ENCODE peak calls at places on chromosomes 4 and X, in ten cellular contexts. G is AG08396; O is GM23248; C is NCI-H510A treated with DMSO at 0.1 percent for 48 hours; S is MM.1S; D is T-helper 1 cell; T is C1 segment of cervical spinal cord; M is activated CD4-positive, alpha-beta T cell treated with anti-CD3 and anti-CD28 coated beads, Interleukin-2, amount 50 U/mL, for 1 hour; F is immature natural killer cell; E is GM18507. Y is an unnamed sample.

GRCh38 chr4:10089346-10089745 is 27.3 kb downstream of the WDR1 start:
- DNase-seq in C (no peak), F (no peak), E (no peak), S (no peak), T (no peak), M (no peak), G (no peak), O (peak), D (no peak), Y (no peak)

GRCh38 chr4:57854748-57855147 is 744.6 kb upstream of the IGFBP7 start:
- DNase-seq in D (no peak), C (no peak), M (no peak), O (no peak), G (no peak), T (no peak), S (peak), F (no peak), E (no peak), Y (no peak)

GRCh38 chr4:105196523-105197145 is 50.0 kb downstream of the TET2 start:
- DNase-seq in O (peak), G (no peak), C (no peak), T (no peak), F (no peak), E (no peak), D (no peak), S (no peak), M (no peak), Y (no peak)

GRCh38 chrX:15675490-15675921 is 10.9 kb upstream of the CLTRN start:
- DNase-seq in E (peak), S (peak), G (peak), F (no peak), D (peak), M (peak), T (peak), O (peak), C (peak), Y (peak)

GRCh38 chrX:68045008-68045577 is 388.2 kb downstream of the OPHN1 start:
- DNase-seq in O (peak), E (no peak), F (no peak), D (no peak), M (no peak), S (peak), G (no peak), T (no peak), C (peak), Y (no peak)

GRCh38 chr4:184349283-184350039 is 124.9 kb downstream of the IRF2 start:
- DNase-seq in F (no peak), T (no peak), M (no peak), O (no peak), S (peak), E (no peak), G (no peak), C (no peak), D (no peak), Y (no peak)

GRCh38 chr4:76883147-76883546 is 14.8 kb downstream of the SOWAHB start:
- DNase-seq in G (no peak), T (no peak), E (no peak), O (no peak), F (no peak), C (no peak), D (no peak), M (no peak), S (no peak), Y (no peak)

GRCh38 chr4:90753068-90753467 is 625.9 kb downstream of the CCSER1 start:
- DNase-seq in E (no peak), S (no peak), D (no peak), M (no peak), G (no peak), F (no peak), T (no peak), C (no peak), O (no peak), Y (no peak)

GRCh38 chr4:137927972-137928371 is 314.2 kb downstream of the SLC7A11 start:
- DNase-seq in G (no peak), S (no peak), M (no peak), E (no peak), O (no peak), T (no peak), D (no peak), F (no peak), C (no peak), Y (no peak)

GRCh38 chr4:116585240-116585639 is 500.1 kb downstream of the TRAM1L1 start:
- DNase-seq in G (no peak), F (no peak), E (no peak), D (no peak), S (no peak), T (no peak), M (no peak), O (no peak), C (peak), Y (no peak)

GRCh38 chrX:100720301-100720700 is 11.6 kb downstream of the SYTL4 start:
- DNase-seq in S (no peak), D (no peak), F (no peak), O (peak), T (no peak), E (no peak), G (no peak), C (no peak), M (no peak), Y (peak)

GRCh38 chrX:12955882-12956703 is 18.8 kb upstream of the TMSB4X start:
- DNase-seq in T (peak), M (peak), F (peak), S (peak), C (no peak), O (peak), G (peak), E (no peak), D (peak), Y (no peak)

GRCh38 chrX:30824275-30824674 is 64.8 kb downstream of the TAB3 start:
- DNase-seq in T (no peak), E (no peak), O (peak), G (peak), M (no peak), C (no peak), F (no peak), S (no peak), D (no peak), Y (no peak)

GRCh38 chr4:71941001-71941400 is 90.8 kb upstream of the NPFFR2 start:
- DNase-seq in O (peak), M (no peak), T (no peak), S (peak), G (peak), C (no peak), E (no peak), D (no peak), F (no peak), Y (no peak)

GRCh38 chr4:159003420-159004253 is 99.2 kb upstream of the RAPGEF2 start:
- DNase-seq in M (no peak), T (no peak), E (no peak), G (no peak), F (no peak), D (no peak), O (peak), S (no peak), C (peak), Y (no peak)

GRCh38 chrX:148500428-148501120 is at the start of gene AFF2:
- DNase-seq in F (peak), T (no peak), C (peak), O (peak), E (peak), M (peak), G (peak), D (no peak), S (peak), Y (peak)

GRCh38 chr4:69833251-69833650 is 26.7 kb downstream of the SULT1E1 start:
- DNase-seq in O (no peak), G (no peak), T (no peak), S (no peak), F (no peak), E (no peak), M (no peak), D (no peak), C (no peak), Y (no peak)

GRCh38 chr4:185016101-185016940 is 2.0 kb upstream of the HELT start:
- DNase-seq in T (no peak), F (no peak), O (no peak), C (no peak), D (no peak), M (no peak), E (no peak), S (no peak), G (no peak), Y (peak)

GRCh38 chrX:25028726-25029125 is 13.0 kb upstream of the ARX start:
- DNase-seq in E (no peak), G (no peak), D (no peak), O (peak), C (no peak), S (no peak), F (no peak), M (no peak), T (no peak), Y (no peak)

GRCh38 chr4:53905281-53905934 is 159.0 kb downstream of the CHIC2 start:
- DNase-seq in D (no peak), O (peak), G (no peak), F (no peak), S (no peak), E (no peak), C (no peak), T (no peak), M (no peak), Y (peak)

GRCh38 chr4:112889619-112890294 is 159.7 kb upstream of the ANK2 start:
- DNase-seq in E (no peak), S (peak), D (no peak), F (no peak), T (no peak), O (peak), C (no peak), G (no peak), M (no peak), Y (no peak)

GRCh38 chrX:30283456-30284200 is 25.6 kb downstream of the NR0B1 start:
- DNase-seq in T (no peak), D (no peak), E (no peak), C (no peak), M (no peak), F (no peak), G (peak), S (no peak), O (peak), Y (no peak)

GRCh38 chr4:120589787-120590186 is 332.7 kb downstream of the PRDM5 start:
- DNase-seq in F (no peak), G (no peak), M (no peak), O (no peak), C (no peak), D (no peak), E (no peak), S (no peak), T (no peak), Y (no peak)

GRCh38 chr4:107312366-107312765 is 276.3 kb upstream of the DKK2 start:
- DNase-seq in S (no peak), C (no peak), O (peak), M (no peak), F (no peak), G (peak), T (no peak), E (no peak), D (no peak), Y (no peak)

GRCh38 chrX:136488706-136489105 is 959 bp downstream of the BRS3 start:
- DNase-seq in F (no peak), G (no peak), O (no peak), T (no peak), C (no peak), E (no peak), S (no peak), M (no peak), D (no peak), Y (no peak)

GRCh38 chr4:100823066-100823992 is 305.5 kb upstream of the EMCN start:
- DNase-seq in D (no peak), M (no peak), C (peak), E (no peak), S (no peak), O (peak), T (no peak), F (no peak), G (no peak), Y (no peak)

GRCh38 chr4:112927544-112927943 is 121.9 kb upstream of the ANK2 start:
- DNase-seq in F (no peak), O (peak), E (no peak), T (no peak), D (no peak), M (no peak), G (no peak), C (no peak), S (no peak), Y (no peak)

GRCh38 chr4:167955006-167955405 is 137.3 kb upstream of the ANXA10 start:
- DNase-seq in E (no peak), O (no peak), G (no peak), S (no peak), F (no peak), T (no peak), C (no peak), D (no peak), M (no peak), Y (no peak)

GRCh38 chr4:52568351-52568750 is 90.8 kb downstream of the USP46 start:
- DNase-seq in D (no peak), S (no peak), M (no peak), T (no peak), C (no peak), E (no peak), O (no peak), G (no peak), F (no peak), Y (no peak)

GRCh38 chr4:48114396-48114795 is 19.7 kb downstream of the TXK start:
- DNase-seq in E (no peak), C (no peak), D (no peak), O (no peak), M (no peak), S (no peak), F (peak), G (no peak), T (no peak), Y (no peak)

GRCh38 chr4:168141733-168142132 is 49.4 kb downstream of the ANXA10 start:
- DNase-seq in T (no peak), D (no peak), S (no peak), F (no peak), E (no peak), C (no peak), M (no peak), G (no peak), O (no peak), Y (no peak)

GRCh38 chrX:145213504-145213903 is 33.8 kb upstream of the SPANXN1 start:
- DNase-seq in T (no peak), O (peak), G (no peak), D (no peak), M (no peak), S (peak), C (no peak), F (no peak), E (no peak), Y (no peak)

GRCh38 chr4:146550161-146550560 is 28.4 kb upstream of the SLC10A7 start:
- DNase-seq in E (no peak), D (no peak), O (no peak), M (no peak), F (no peak), S (no peak), T (no peak), C (no peak), G (no peak), Y (no peak)

GRCh38 chr4:13966241-13967195 is 339.0 kb upstream of the BOD1L1 start:
- DNase-seq in T (no peak), G (peak), E (no peak), S (no peak), M (no peak), C (no peak), D (no peak), O (peak), F (no peak), Y (peak)

Y was measured in retina.